ENCODE peak calls at places on chromosomes 1 and 21, in eight cellular contexts. H is kidney; U is A549; S is hepatocyte; C is mesenchymal stem cell; A is ascending aorta; D is heart left ventricle; J is effector memory CD4-positive, alpha-beta T cell. F is an unnamed sample. For H3K4me1, the result is how much of the 10 kb centered on the place peaks cover.

GRCh38 chr1:52325782-52326181 is 40.2 kb downstream of the CC2D1B start:
- DNase-seq in J (no peak), S (no peak), U (no peak), H (no peak), D (no peak), A (no peak), C (no peak), F (no peak)

GRCh38 chr21:42971897-42972275 is 2.5 kb upstream of the PKNOX1 start:
- DNase-seq in A (no peak), C (no peak), S (no peak), J (no peak), H (peak), U (no peak), D (no peak), F (no peak)

GRCh38 chr1:63813829-63814277 is 40.0 kb downstream of the ROR1 start:
- DNase-seq in D (no peak), U (no peak), A (no peak), S (no peak), C (peak), H (no peak), J (no peak), F (no peak)

GRCh38 chr21:28832013-28832714 is 160.5 kb downstream of the LTN1 start:
- DNase-seq in H (no peak), C (peak), D (no peak), U (no peak), S (no peak), A (no peak), J (no peak), F (no peak)

GRCh38 chr1:184030433-184031126 is 6.9 kb downstream of the COLGALT2 start:
- DNase-seq in U (no peak), J (no peak), A (no peak), C (no peak), D (no peak), H (no peak), S (no peak), F (no peak)

GRCh38 chr1:205169248-205169647 is 42.3 kb downstream of the DSTYK start:
- DNase-seq in C (no peak), U (no peak), S (no peak), J (no peak), H (no peak), A (no peak), D (no peak), F (no peak)

GRCh38 chr1:156684227-156684782 is 7.1 kb upstream of the NES start:
- DNase-seq in D (no peak), J (no peak), A (no peak), U (no peak), C (no peak), S (no peak), H (no peak), F (no peak)

GRCh38 chr1:203465943-203466342 is 9.7 kb upstream of the PRELP start:
- DNase-seq in C (no peak), H (peak), D (no peak), A (peak), S (no peak), U (no peak), J (no peak), F (no peak)

DNA sequence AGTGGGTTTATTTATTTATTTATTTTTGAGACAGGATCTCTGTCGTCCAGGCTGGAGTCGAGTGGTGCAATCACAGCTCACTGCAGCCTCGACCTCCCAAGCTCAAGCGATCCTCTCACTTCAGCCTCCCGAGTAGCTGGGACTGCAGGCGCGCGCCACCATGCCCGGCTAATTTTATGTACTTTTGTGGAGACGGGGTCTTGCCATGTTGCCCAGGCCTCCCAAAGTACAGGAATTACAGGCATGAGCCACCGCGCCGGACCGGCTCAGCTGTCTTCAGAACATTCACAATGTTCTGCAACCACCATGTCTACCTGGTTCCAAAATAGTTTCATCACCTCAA is 406 bp upstream of the DNAJC8 start:
- DNase-seq in S (no peak), U (no peak), J (no peak), D (no peak), H (no peak), C (no peak), A (no peak), F (no peak)
- H3K4me1 ChIP-seq in S (under half), U (under half), J (under half), D (under half), H (under half), C (under half), A (under half), F (under half)

DNA sequence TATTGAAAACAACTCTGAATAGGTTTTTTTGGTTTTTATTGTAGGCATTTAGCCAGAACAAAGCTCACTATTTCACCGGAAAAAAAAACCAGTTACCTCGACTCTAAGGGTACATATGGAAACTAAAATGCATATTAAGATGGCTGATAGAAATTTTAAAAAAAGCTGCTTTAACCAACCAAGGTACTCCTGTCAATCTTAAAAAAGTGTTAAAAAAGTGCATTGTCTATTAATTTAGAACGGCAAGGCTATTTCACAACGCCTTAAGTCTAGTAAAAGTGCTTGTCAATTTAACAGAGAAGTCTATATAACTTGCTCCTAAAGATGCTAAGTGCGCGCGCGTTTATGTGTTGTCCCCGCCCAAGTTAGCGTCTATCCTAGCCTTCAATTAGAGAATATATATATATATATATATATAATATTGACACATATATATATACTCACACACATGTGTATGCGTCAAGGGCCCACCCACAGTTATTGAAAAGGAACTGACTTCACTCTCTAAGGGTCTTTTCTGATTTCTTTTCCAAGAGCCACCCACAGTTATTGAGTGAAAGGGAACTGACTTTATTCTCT is 929 bp downstream of the ASPM start:
- DNase-seq in S (no peak), U (no peak), C (peak), J (no peak), A (no peak), D (no peak), H (no peak), F (no peak)
- H3K4me1 ChIP-seq in S (under half), U (under half), C (under half), J (under half), A (under half), D (under half), H (under half), F (under half)

DNA sequence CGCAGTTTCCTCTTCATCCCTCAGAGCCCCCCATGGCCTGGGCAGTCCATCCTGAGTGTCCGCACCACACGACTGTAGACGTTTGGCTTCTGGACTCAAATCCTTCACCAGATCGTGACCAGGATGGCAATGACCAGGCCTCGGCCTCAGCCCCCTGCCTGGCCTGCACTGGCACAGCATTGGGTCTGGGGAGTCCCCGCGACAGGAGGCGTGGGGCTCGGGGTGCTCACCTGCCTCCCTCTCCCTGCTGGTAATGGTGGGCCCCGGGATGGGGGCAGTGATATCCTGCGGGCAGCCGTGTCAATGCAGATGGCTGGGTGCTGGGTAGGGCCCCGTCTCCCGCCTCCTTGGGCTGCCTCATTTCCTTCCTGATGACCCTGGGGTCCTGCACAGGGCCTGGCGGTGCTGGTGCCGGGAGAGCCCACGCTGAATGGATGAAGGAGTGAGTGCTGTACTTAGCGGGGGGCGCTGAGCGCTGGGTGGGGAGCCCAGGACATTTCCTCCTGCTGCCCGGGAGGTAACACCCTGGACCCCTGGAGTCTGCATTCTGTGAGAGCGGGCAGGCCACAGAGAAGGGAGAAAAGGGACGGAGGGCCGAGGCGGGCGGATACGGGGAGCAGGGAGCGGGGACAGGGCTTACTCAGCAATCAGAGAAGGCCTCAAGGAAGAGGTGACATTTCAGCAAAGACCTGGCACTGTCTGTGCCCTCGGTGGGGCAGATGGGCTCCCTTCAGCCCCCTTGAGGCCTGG is 2.1 kb upstream of the TNFRSF14 start:
- DNase-seq in J (no peak), S (no peak), C (no peak), D (no peak), A (no peak), U (no peak), H (no peak), F (no peak)
- H3K4me1 ChIP-seq in J (under half), S (under half), C (under half), D (under half), A (under half), U (under half), H (under half), F (under half)

GRCh38 chr1:27143408-27143807 is 11.5 kb downstream of the SLC9A1 start:
- DNase-seq in J (no peak), D (no peak), H (no peak), C (peak), A (no peak), U (no peak), S (no peak), F (no peak)
- H3K4me1 ChIP-seq in J (under half), D (half or more), H (under half), C (under half), A (under half), U (under half), S (half or more), F (half or more)

GRCh38 chr1:223020770-223021169 is 122.3 kb downstream of the TLR5 start:
- DNase-seq in D (no peak), S (no peak), U (no peak), C (no peak), H (no peak), J (no peak), A (no peak), F (no peak)

GRCh38 chr1:223019236-223019635 is 123.8 kb downstream of the TLR5 start:
- DNase-seq in C (no peak), A (no peak), U (no peak), H (no peak), J (no peak), S (no peak), D (no peak), F (no peak)

GRCh38 chr1:223022641-223023473 is 120.2 kb downstream of the TLR5 start:
- DNase-seq in A (no peak), D (peak), H (no peak), U (no peak), J (no peak), C (no peak), S (peak), F (no peak)

GRCh38 chr1:223018534-223018933 is 124.5 kb downstream of the TLR5 start:
- DNase-seq in C (no peak), J (no peak), D (no peak), S (no peak), U (no peak), H (no peak), A (no peak), F (no peak)

GRCh38 chr1:223023863-223024262 is 119.2 kb downstream of the TLR5 start:
- DNase-seq in D (no peak), J (no peak), S (no peak), C (no peak), U (no peak), A (no peak), H (no peak), F (no peak)
- H3K4me1 ChIP-seq in D (under half), J (under half), S (under half), C (under half), U (under half), A (under half), H (under half), F (under half)

F was measured in breast epithelium.